ENCODE peak calls at places on chromosome 21, in six cellular contexts. V is left colon; R is HFFc6; Z is T follicular helper cell; L is activated T-helper 9 cell treated with anti-CD3 and anti-CD28 coated beads, Interleukin-2, amount 50 U/mL, for 16 hours; G is DMS53. S is an unnamed sample.

GRCh38 chr21:29372063-29372802 is 73.5 kb downstream of the BACH1 start:
- DNase-seq in R (peak; percentile 68), G (peak; percentile 82), L (peak; percentile 7), Z (peak; percentile 37), V (peak; percentile 33), S (peak; percentile 39)

GRCh38 chr21:46097826-46098286 is at the start of gene COL6A2:
- DNase-seq in G (peak; percentile 37), Z (peak; percentile 33), L (peak; percentile 27), V (peak; percentile 56), R (no peak), S (peak; percentile 29)

GRCh38 chr21:41506005-41506404 is 2.0 kb downstream of the TMPRSS2 start:
- DNase-seq in R (no peak), V (no peak), G (no peak), Z (no peak), L (no peak), S (no peak)

GRCh38 chr21:33682992-33683627 is 40.8 kb downstream of the ITSN1 start:
- DNase-seq in L (no peak), R (peak; percentile 81), G (no peak), Z (no peak), V (no peak), S (no peak)

GRCh38 chr21:27831821-27832569 is 865.1 kb upstream of the ADAMTS5 start:
- DNase-seq in L (no peak), Z (no peak), R (no peak), V (no peak), G (no peak), S (no peak)

GRCh38 chr21:35658242-35658641 is 402.1 kb downstream of the SETD4 start:
- DNase-seq in V (no peak), G (no peak), Z (no peak), R (peak; percentile 87), L (no peak), S (no peak)

GRCh38 chr21:26845066-26845749 is at the start of gene ADAMTS1:
- DNase-seq in R (peak; percentile 94), Z (no peak), G (no peak), L (no peak), V (peak; percentile 51), S (no peak)

GRCh38 chr21:36245649-36246048 is 74.3 kb upstream of the MORC3 start:
- DNase-seq in L (no peak), R (no peak), V (no peak), G (no peak), Z (no peak), S (no peak)

GRCh38 chr21:42681296-42682206 is 28.1 kb downstream of the PDE9A start:
- DNase-seq in L (no peak), G (no peak), R (no peak), V (no peak), Z (no peak), S (no peak)

GRCh38 chr21:46135782-46136181 is 19.6 kb downstream of the FTCD start:
- DNase-seq in G (no peak), V (no peak), R (no peak), Z (no peak), L (no peak), S (no peak)

GRCh38 chr21:38869196-38869595 is 63.5 kb downstream of the ETS2 start:
- DNase-seq in R (no peak), Z (no peak), V (no peak), G (no peak), L (no peak), S (no peak)

GRCh38 chr21:44590311-44590721 is 2.0 kb downstream of the KRTAP10-6 start:
- DNase-seq in Z (no peak), V (no peak), R (no peak), L (no peak), G (no peak), S (no peak)

GRCh38 chr21:38839683-38840286 is 34.1 kb downstream of the ETS2 start:
- DNase-seq in R (peak; percentile 92), L (no peak), Z (no peak), V (no peak), G (no peak), S (no peak)

GRCh38 chr21:26079376-26079775 is 91.2 kb downstream of the APP start:
- DNase-seq in Z (no peak), V (no peak), R (no peak), G (no peak), L (no peak), S (no peak)

GRCh38 chr21:17925000-17925610 is 105.9 kb upstream of the C21orf91 start:
- DNase-seq in Z (peak; percentile 19), G (peak; percentile 78), L (peak; percentile 12), V (peak; percentile 30), R (peak; percentile 59), S (peak; percentile 31)

GRCh38 chr21:36917487-36918158 is 48.8 kb downstream of the HLCS start:
- DNase-seq in Z (no peak), G (peak; percentile 13), L (no peak), R (no peak), V (peak; percentile 15), S (no peak)

GRCh38 chr21:44931501-44932365 is 8.1 kb upstream of the SLX9 start:
- DNase-seq in G (peak; percentile 27), R (no peak), V (no peak), L (no peak), Z (no peak), S (no peak)

S was measured in activated gamma-delta T cell treated with anti-CD3 and anti-CD28 coated beads, Interleukin-2, amount 50 U/mL, for 16 hours.